ENCODE peak calls at places on chromosomes 3 and 15, in eight cellular contexts. L is SK-N-SH, Y is fibroblast of lung, V is HL-60, A is GM06990, B is brain microvascular endothelial cell, O is A549, J is BE2C. P is an unnamed sample.

GRCh38 chr3:13880811-13881156 is 913 bp upstream of the WNT7A start:
- DNase-seq in B (no peak), J (no peak), Y (no peak), O (no peak), V (no peak), L (no peak), A (no peak), P (no peak)

GRCh38 chr15:60370804-60371700 is 26.7 kb downstream of the ANXA2 start:
- DNase-seq in J (peak; percentile 59), Y (peak; percentile 100), O (peak; percentile 98), A (no peak), L (no peak), B (peak; percentile 98), V (no peak), P (peak; percentile 96)

GRCh38 chr3:187139126-187139894 is at the start of gene RPL39L:
- DNase-seq in J (peak; percentile 93), L (peak; percentile 96), V (peak; percentile 75), Y (peak; percentile 80), A (peak; percentile 96), B (peak; percentile 77), O (peak; percentile 87), P (peak; percentile 77)

GRCh38 chr3:149221783-149222517 is at the start of gene CP:
- DNase-seq in L (no peak), B (no peak), Y (no peak), A (no peak), O (peak; percentile 69), J (no peak), V (no peak), P (no peak)

GRCh38 chr3:194739498-194740284 is 54.0 kb downstream of the FAM43A start:
- DNase-seq in Y (peak; percentile 35), L (no peak), B (no peak), A (no peak), O (peak; percentile 17), V (no peak), J (no peak), P (no peak)

GRCh38 chr3:21665444-21665843 is 85.6 kb downstream of the ZNF385D start:
- DNase-seq in B (no peak), Y (peak; percentile 55), L (no peak), J (no peak), A (no peak), V (no peak), O (no peak), P (no peak)

GRCh38 chr3:9408546-9408945 is 11.1 kb downstream of the SETD5 start:
- DNase-seq in O (no peak), L (no peak), J (no peak), A (no peak), Y (no peak), B (no peak), V (no peak), P (no peak)

GRCh38 chr15:32130823-32131222 is 100.5 kb downstream of the CHRNA7 start:
- DNase-seq in Y (no peak), V (no peak), B (no peak), A (no peak), O (no peak), L (no peak), J (no peak), P (no peak)

GRCh38 chr3:187130346-187131066 is 8.8 kb downstream of the RPL39L start:
- DNase-seq in B (peak; percentile 69), L (no peak), Y (peak; percentile 75), V (no peak), A (peak; percentile 52), J (no peak), O (no peak), P (peak; percentile 23)

GRCh38 chr3:147930417-147930816 is 521.3 kb downstream of the ZIC1 start:
- DNase-seq in V (no peak), Y (peak; percentile 88), L (no peak), A (no peak), B (peak; percentile 54), O (peak; percentile 6), J (no peak), P (peak; percentile 67)

GRCh38 chr3:52073490-52073889 is 17.1 kb upstream of the DUSP7 start:
- DNase-seq in Y (no peak), O (no peak), J (no peak), L (no peak), V (no peak), A (no peak), B (no peak), P (no peak)

GRCh38 chr3:38372214-38372601 is 25.6 kb downstream of the XYLB start:
- DNase-seq in Y (no peak), J (no peak), A (no peak), L (no peak), V (no peak), O (no peak), B (no peak), P (no peak)

DNA sequence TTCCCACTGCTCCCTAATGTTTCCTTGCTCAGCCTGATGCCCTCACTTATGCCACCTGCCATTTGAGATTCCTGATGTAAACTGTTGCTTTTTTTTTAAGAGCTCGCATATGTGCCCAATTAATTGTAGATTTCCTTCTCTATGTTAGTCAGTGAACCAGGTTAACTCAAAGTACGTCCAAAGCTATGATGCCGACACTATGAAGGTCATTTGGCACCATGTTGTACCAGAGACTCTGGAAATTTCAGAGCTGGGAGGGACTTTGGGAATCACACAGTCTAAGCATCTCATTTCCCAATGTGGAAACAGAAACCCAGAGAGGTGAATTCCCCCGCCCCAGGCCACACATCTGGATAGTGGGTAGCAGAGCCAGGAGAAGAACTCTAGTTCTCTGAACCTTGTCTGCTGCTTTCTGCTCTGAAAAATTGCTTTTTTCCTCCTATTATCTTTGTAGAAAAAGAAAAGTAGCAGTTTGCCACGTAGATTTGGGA is 38.5 kb upstream of the TNFAIP8L3 start:
- DNase-seq in J (no peak), L (no peak), A (no peak), O (no peak), B (no peak), V (no peak), Y (no peak), P (no peak)
- TF ChIP-seq CTCF in J (no peak), L (no peak), A (no peak), O (no peak), B (no peak), V (no peak), Y (no peak), P (no peak)

GRCh38 chr3:193236990-193237389 is 4.0 kb upstream of the PLAAT1 start:
- DNase-seq in L (no peak), Y (no peak), V (no peak), B (no peak), J (no peak), A (no peak), O (no peak), P (no peak)

GRCh38 chr3:193243571-193243970 is 2.5 kb downstream of the PLAAT1 start:
- DNase-seq in O (no peak), L (no peak), Y (no peak), V (no peak), J (no peak), A (no peak), B (no peak), P (no peak)

GRCh38 chr3:193240850-193241706 is at the start of gene PLAAT1:
- DNase-seq in L (peak; percentile 93), J (peak; percentile 83), O (peak; percentile 17), Y (peak; percentile 69), A (peak; percentile 42), V (peak; percentile 6), B (no peak), P (peak; percentile 36)

GRCh38 chr3:193240436-193240849 is 579 bp upstream of the PLAAT1 start:
- DNase-seq in V (no peak), B (no peak), J (peak; percentile 20), O (peak; percentile 3), A (no peak), Y (peak; percentile 44), L (peak; percentile 55), P (no peak)
- H3K4me3 ChIP-seq in V (no peak overlapping the region), B (peak overlapping the region; percentile 61), J (peak overlapping the region; percentile 67), O (peak overlapping the region; percentile 59), A (no peak overlapping the region), Y (peak overlapping the region; percentile 45), L (peak overlapping the region; percentile 56), P (peak overlapping the region; percentile 39)

DNA sequence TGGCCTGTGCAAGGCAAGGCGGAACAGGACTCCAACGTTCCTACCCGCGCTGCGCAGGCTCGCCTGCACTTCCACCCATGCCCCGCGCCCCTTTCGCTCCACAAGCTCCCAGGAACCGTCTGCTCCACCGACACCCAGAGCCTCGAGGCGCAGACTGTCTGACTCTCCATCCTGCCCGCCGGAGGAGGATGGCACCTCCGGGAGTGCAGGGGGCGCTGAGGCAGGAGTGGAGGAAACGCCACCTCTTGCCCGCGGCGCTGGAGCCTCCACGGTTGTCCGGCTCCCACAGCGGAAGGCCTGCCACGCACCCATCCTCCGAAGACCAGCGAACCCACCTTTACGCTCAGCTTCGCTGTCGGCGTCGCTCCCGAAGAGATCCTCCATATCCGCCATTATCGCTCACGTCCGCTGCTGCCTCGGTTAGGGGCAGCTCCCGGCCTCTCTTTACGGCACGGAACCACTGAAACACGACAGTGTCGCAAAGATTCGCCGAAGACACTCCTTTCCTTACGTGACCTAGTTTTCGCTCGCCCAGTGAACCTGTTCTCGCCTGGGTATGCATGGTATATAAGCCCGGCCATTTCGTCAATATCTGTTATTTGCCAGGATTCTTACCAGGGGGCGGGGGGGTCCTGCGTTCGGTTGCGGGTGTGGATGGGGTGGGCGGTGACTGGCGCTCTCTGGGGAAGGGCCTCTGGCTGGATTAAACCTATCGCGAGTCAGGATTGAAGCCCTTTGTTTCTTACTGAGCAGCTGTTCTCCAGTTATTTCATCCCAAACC is at the start of gene LEO1:
- DNase-seq in J (peak; percentile 92), O (peak; percentile 99), B (peak; percentile 96), V (peak; percentile 97), Y (peak; percentile 100), A (peak; percentile 88), L (peak; percentile 89), P (peak; percentile 98)
- TF ChIP-seq CTCF in J (peak; percentile 48), O (peak; percentile 51), B (peak; percentile 67), V (no peak), Y (peak; percentile 56), A (peak; percentile 43), L (peak; percentile 58), P (peak; percentile 55)

DNA sequence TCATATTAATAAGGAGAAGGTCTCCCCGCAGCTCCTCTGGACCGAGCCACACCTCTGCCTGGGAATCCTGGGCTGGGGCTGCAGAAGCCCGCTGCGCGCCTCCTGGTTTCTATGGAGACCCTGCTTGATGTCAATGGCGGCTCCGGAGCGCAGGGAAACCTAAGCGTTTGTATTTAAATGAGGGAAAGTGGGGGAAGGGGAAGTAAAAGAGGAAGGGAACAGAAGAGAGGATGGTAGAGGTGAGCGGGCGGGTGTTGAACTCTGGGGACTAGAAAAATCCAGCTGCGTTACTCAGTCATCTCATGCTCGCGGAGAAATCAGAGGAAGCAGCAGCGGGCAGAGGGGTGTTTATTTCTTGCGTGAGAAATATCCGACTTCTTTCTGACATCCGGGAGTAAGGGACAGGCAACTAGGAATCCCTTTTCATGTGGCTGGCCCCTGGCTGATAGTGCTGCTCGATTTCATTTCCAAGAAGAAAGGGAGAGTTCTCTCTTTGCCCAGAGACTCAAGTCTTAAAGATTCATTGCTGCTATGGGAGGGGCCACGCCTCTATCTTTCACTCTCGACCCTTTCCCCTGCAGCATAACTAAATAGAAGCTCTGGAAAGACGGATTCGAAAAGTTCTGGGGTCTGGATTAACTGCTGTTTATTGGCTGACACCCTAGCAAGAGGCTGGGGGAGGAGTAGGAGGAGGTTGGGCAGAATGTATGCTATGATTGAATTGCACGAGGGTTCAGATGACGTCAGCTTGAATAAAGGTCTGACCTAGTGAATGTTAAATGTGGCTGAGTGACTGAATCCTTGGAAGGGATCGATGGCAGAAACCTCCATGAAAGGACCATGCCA is 110.5 kb upstream of the GAP43 start:
- DNase-seq in O (peak; percentile 11), V (no peak), J (peak; percentile 71), L (peak; percentile 62), Y (peak; percentile 66), A (no peak), B (peak; percentile 58), P (peak; percentile 55)
- H3K4me3 ChIP-seq in O (peak overlapping the region; percentile 53), V (no peak overlapping the region), J (peak overlapping the region; percentile 78), L (peak overlapping the region; percentile 57), Y (peak overlapping the region; percentile 61), A (peak overlapping the region; percentile 45), B (peak overlapping the region; percentile 61), P (peak overlapping the region; percentile 55)

P was measured in foreskin fibroblast.